ENCODE peak calls at places on chromosomes 5 and 9, in four cellular contexts. One of them, this sample, is unnamed.
A peak's percentile ranks its signal among the peaks of the same experiment; 100 is the strongest.

GRCh38 chr9:112751059-112751795 is 667 bp downstream of the SNX30 start:
- DNase-seq in amygdala: peak; percentile 30
- DNase-seq in germinal center: peak; percentile 79
- DNase-seq in EL: peak; percentile 81
- DNase-seq in this sample: peak; percentile 42

GRCh38 chr9:128127568-128127989 is at the start of gene PTGES2:
- DNase-seq in amygdala: peak; percentile 76
- DNase-seq in EL: peak; percentile 85
- DNase-seq in germinal center: peak; percentile 75
- DNase-seq in this sample: peak; percentile 75

GRCh38 chr5:61916621-61917620 is 389.1 kb upstream of the KIF2A start:
- DNase-seq in germinal center: no peak
- DNase-seq in EL: peak; percentile 48
- DNase-seq in amygdala: no peak
- DNase-seq in this sample: no peak

GRCh38 chr5:151719228-151719861 is 32.6 kb upstream of the SPARC start:
- DNase-seq in germinal center: no peak
- DNase-seq in amygdala: no peak
- DNase-seq in EL: peak; percentile 66
- DNase-seq in this sample: no peak

GRCh38 chr5:79076819-79077218 is 7.3 kb downstream of the BHMT2 start:
- DNase-seq in EL: no peak
- DNase-seq in germinal center: no peak
- DNase-seq in amygdala: no peak
- DNase-seq in this sample: no peak

GRCh38 chr5:82879089-82879488 is 198.1 kb downstream of the TMEM167A start:
- DNase-seq in EL: no peak
- DNase-seq in germinal center: no peak
- DNase-seq in amygdala: no peak
- DNase-seq in this sample: no peak

GRCh38 chr9:110583237-110583636 is 3.7 kb upstream of the SVEP1 start:
- DNase-seq in amygdala: no peak
- DNase-seq in germinal center: no peak
- DNase-seq in EL: peak; percentile 54
- DNase-seq in this sample: no peak

GRCh38 chr5:6143523-6143922 is 234.8 kb downstream of the MED10 start:
- DNase-seq in amygdala: no peak
- DNase-seq in germinal center: no peak
- DNase-seq in EL: no peak
- DNase-seq in this sample: no peak

GRCh38 chr5:68424799-68425537 is 209.4 kb downstream of the PIK3R1 start:
- DNase-seq in germinal center: no peak
- DNase-seq in EL: peak; percentile 65
- DNase-seq in amygdala: no peak
- DNase-seq in this sample: no peak

GRCh38 chr5:14109041-14109747 is 33.9 kb upstream of the TRIO start:
- DNase-seq in EL: peak; percentile 74
- DNase-seq in germinal center: no peak
- DNase-seq in amygdala: no peak
- DNase-seq in this sample: no peak

GRCh38 chr9:23766613-23767012 is 59.4 kb downstream of the ELAVL2 start:
- DNase-seq in EL: no peak
- DNase-seq in amygdala: no peak
- DNase-seq in germinal center: no peak
- DNase-seq in this sample: no peak

GRCh38 chr9:106921341-106921899 is 58.5 kb downstream of the ZNF462 start:
- DNase-seq in amygdala: peak; percentile 32
- DNase-seq in germinal center: no peak
- DNase-seq in EL: peak; percentile 11
- DNase-seq in this sample: peak; percentile 18

GRCh38 chr5:94888674-94889073 is 270.2 kb downstream of the SLF1 start:
- DNase-seq in EL: no peak
- DNase-seq in amygdala: no peak
- DNase-seq in germinal center: no peak
- DNase-seq in this sample: no peak

GRCh38 chr9:36337865-36338264 is 62.2 kb downstream of the RNF38 start:
- DNase-seq in germinal center: no peak
- DNase-seq in amygdala: no peak
- DNase-seq in EL: no peak
- DNase-seq in this sample: no peak